ENCODE peak calls at places on chromosomes 13 and 19, in nine cellular contexts. V is stimulated activated CD4-positive, alpha-beta T cell treated with anti-CD3 and anti-CD28 coated beads, Interleukin-15, amount 100 ng/mL, for 1 hour; H is non-pigmented ciliary epithelial cell; J is NCI-H1930; Q is left ventricle myocardium inferior; L is T-helper 2 cell; C is NCI-H146; R is ELR; A is NCI-H1436. E is an unnamed sample.

GRCh38 chr19:50661675-50662441 is 12.6 kb downstream of the C19orf81 start:
- DNase-seq in V (no peak), H (no peak), J (no peak), Q (no peak), L (no peak), C (no peak), R (no peak), A (no peak), E (no peak)

GRCh38 chr13:94656766-94657165 is 55.1 kb downstream of the GPR180 start:
- DNase-seq in V (no peak), H (peak), J (no peak), Q (no peak), L (no peak), C (no peak), R (peak), A (no peak), E (no peak)

GRCh38 chr13:41915096-41915495 is 45.8 kb downstream of the VWA8 start:
- DNase-seq in V (no peak), H (no peak), J (no peak), Q (no peak), L (no peak), C (no peak), R (peak), A (no peak), E (no peak)

GRCh38 chr13:107937841-107938240 is 277.5 kb downstream of the LIG4 start:
- DNase-seq in V (no peak), H (no peak), J (no peak), Q (no peak), L (no peak), C (no peak), R (no peak), A (no peak), E (no peak)

GRCh38 chr19:39183100-39183499 is 13.7 kb upstream of the NCCRP1 start:
- DNase-seq in V (no peak), H (no peak), J (no peak), Q (no peak), L (no peak), C (no peak), R (no peak), A (no peak), E (no peak)

GRCh38 chr13:23020246-23020843 is 160.4 kb upstream of the SGCG start:
- DNase-seq in V (no peak), H (peak), J (peak), Q (no peak), L (peak), C (peak), R (peak), A (no peak), E (no peak)

GRCh38 chr13:77139311-77139710 is 112.4 kb upstream of the FBXL3 start:
- DNase-seq in V (no peak), H (no peak), J (no peak), Q (no peak), L (no peak), C (no peak), R (no peak), A (no peak), E (no peak)

GRCh38 chr19:44548736-44549135 is 19.3 kb upstream of the CEACAM20 start:
- DNase-seq in V (no peak), H (peak), J (no peak), Q (no peak), L (no peak), C (no peak), R (peak), A (no peak), E (no peak)

GRCh38 chr13:31670831-31671617 is 68.3 kb upstream of the RXFP2 start:
- DNase-seq in V (no peak), H (no peak), J (no peak), Q (no peak), L (no peak), C (no peak), R (peak), A (no peak), E (no peak)

GRCh38 chr19:35380450-35381124 is 9.7 kb downstream of the GPR42 start:
- DNase-seq in V (no peak), H (no peak), J (no peak), Q (no peak), L (no peak), C (no peak), R (no peak), A (no peak), E (no peak)

GRCh38 chr13:38951525-38952313 is 38.9 kb downstream of the STOML3 start:
- DNase-seq in V (no peak), H (no peak), J (no peak), Q (no peak), L (no peak), C (peak), R (no peak), A (no peak), E (no peak)

GRCh38 chr19:4831351-4832340 is at the start of gene TICAM1:
- DNase-seq in V (peak), H (no peak), J (peak), Q (peak), L (peak), C (peak), R (peak), A (no peak), E (peak)

GRCh38 chr19:4913996-4914735 is 4.9 kb downstream of the UHRF1 start:
- DNase-seq in V (no peak), H (no peak), J (no peak), Q (no peak), L (no peak), C (no peak), R (peak), A (no peak), E (no peak)

GRCh38 chr13:30600470-30600869 is 17.2 kb upstream of the USPL1 start:
- DNase-seq in V (no peak), H (no peak), J (no peak), Q (no peak), L (no peak), C (no peak), R (no peak), A (no peak), E (no peak)

GRCh38 chr13:73065665-73066350 is 7.0 kb downstream of the KLF5 start:
- DNase-seq in V (no peak), H (no peak), J (no peak), Q (no peak), L (no peak), C (peak), R (no peak), A (no peak), E (no peak)

GRCh38 chr13:21322988-21323387 is 136.1 kb downstream of the ZDHHC20 start:
- DNase-seq in V (no peak), H (no peak), J (no peak), Q (no peak), L (no peak), C (no peak), R (no peak), A (no peak), E (no peak)

E was measured in ascending aorta.